ENCODE peak calls at places on chromosomes 6 and 20, in nine cellular contexts. Y, M, E, A, P, T, O, J and Q are unnamed samples.

GRCh38 chr6:106098383-106099234 is 12.5 kb downstream of the PRDM1 start:
- DNase-seq in M (no peak), T (peak), J (no peak), Y (peak), A (peak), E (no peak), P (no peak), O (peak), Q (no peak)

GRCh38 chr6:12233693-12234551 is 56.2 kb upstream of the EDN1 start:
- DNase-seq in A (peak), O (no peak), Y (no peak), P (peak), M (peak), E (peak), J (peak), T (peak), Q (peak)

GRCh38 chr20:46325788-46326472 is 17.6 kb upstream of the CDH22 start:
- DNase-seq in P (no peak), O (no peak), J (no peak), A (no peak), E (no peak), Y (no peak), T (no peak), M (no peak), Q (no peak)

GRCh38 chr6:149733321-149733720 is 13.0 kb downstream of the NUP43 start:
- DNase-seq in Y (no peak), P (no peak), J (no peak), O (no peak), M (no peak), T (no peak), E (no peak), A (no peak), Q (no peak)

GRCh38 chr6:149012040-149012545 is 265.3 kb downstream of the UST start:
- DNase-seq in Y (no peak), P (peak), T (peak), M (no peak), E (peak), J (no peak), A (no peak), O (no peak), Q (peak)

GRCh38 chr6:157762636-157763035 is 60.4 kb upstream of the SNX9 start:
- DNase-seq in O (no peak), E (no peak), M (peak), Y (no peak), P (no peak), J (no peak), T (peak), A (no peak), Q (no peak)

GRCh38 chr6:2733736-2734480 is 16.8 kb downstream of the MYLK4 start:
- DNase-seq in A (no peak), T (no peak), P (no peak), E (no peak), Y (peak), O (no peak), J (no peak), M (peak), Q (no peak)

GRCh38 chr6:161549977-161550655 is 276.3 kb upstream of the AGPAT4 start:
- DNase-seq in Y (no peak), P (no peak), O (no peak), J (no peak), A (no peak), T (no peak), E (no peak), M (no peak), Q (no peak)

GRCh38 chr20:1735417-1736089 is 78.0 kb upstream of the SIRPG start:
- DNase-seq in J (no peak), E (no peak), P (no peak), T (no peak), Y (no peak), A (no peak), M (no peak), O (no peak), Q (no peak)

GRCh38 chr6:125748534-125749111 is 809 bp upstream of the HEY2 start:
- DNase-seq in A (no peak), J (peak), Y (no peak), T (no peak), E (no peak), P (no peak), M (no peak), O (no peak), Q (no peak)

GRCh38 chr6:142008016-142008735 is 124.5 kb upstream of the GJE1 start:
- DNase-seq in M (no peak), J (no peak), A (no peak), T (no peak), Y (no peak), O (no peak), P (no peak), E (no peak), Q (no peak)

GRCh38 chr6:36131517-36132220 is 1.4 kb downstream of the MAPK13 start:
- DNase-seq in J (no peak), P (peak), O (peak), M (no peak), Y (no peak), T (peak), E (no peak), A (peak), Q (peak)

GRCh38 chr6:83310046-83310445 is 116.9 kb downstream of the RWDD2A start:
- DNase-seq in A (no peak), E (no peak), T (no peak), P (no peak), M (no peak), J (no peak), Y (no peak), O (no peak), Q (no peak)

GRCh38 chr6:154511735-154512097 is 1.2 kb upstream of the CNKSR3 start:
- DNase-seq in T (no peak), P (no peak), E (no peak), Y (no peak), O (no peak), M (no peak), A (no peak), J (no peak), Q (no peak)

GRCh38 chr6:63813531-63813930 is 177.9 kb downstream of the PHF3 start:
- DNase-seq in M (no peak), E (no peak), J (no peak), O (no peak), P (no peak), T (no peak), Y (no peak), A (no peak), Q (no peak)

GRCh38 chr6:131116755-131117360 is 18.4 kb upstream of the AKAP7 start:
- DNase-seq in P (no peak), T (peak), O (no peak), A (peak), M (no peak), Y (no peak), J (peak), E (no peak), Q (no peak)

GRCh38 chr6:46888031-46888430 is 33.7 kb downstream of the ADGRF5 start:
- DNase-seq in O (no peak), T (peak), P (no peak), J (no peak), M (no peak), E (no peak), Y (no peak), A (no peak), Q (no peak)

GRCh38 chr20:40535816-40536215 is 153.2 kb downstream of the MAFB start:
- DNase-seq in O (no peak), P (no peak), J (no peak), A (no peak), Y (no peak), E (no peak), T (peak), M (no peak), Q (peak)

GRCh38 chr20:47317127-47317895 is 39.2 kb downstream of the ZMYND8 start:
- DNase-seq in O (peak), E (peak), P (peak), J (peak), T (peak), M (peak), A (peak), Y (peak), Q (peak)

GRCh38 chr6:159756508-159756907 is 5.3 kb upstream of the ACAT2 start:
- DNase-seq in O (no peak), T (no peak), P (no peak), E (no peak), J (no peak), A (no peak), M (no peak), Y (no peak), Q (no peak)

GRCh38 chr6:18601515-18602035 is 214.4 kb downstream of the RNF144B start:
- DNase-seq in J (no peak), T (no peak), E (no peak), P (no peak), M (no peak), A (no peak), Y (no peak), O (no peak), Q (no peak)